ENCODE peak calls at places on chromosomes 2 and 18, in seven cellular contexts. One of them, this sample, is unnamed. For H3K36me3, the result is how much of the 10 kb centered on the place peaks cover.

GRCh38 chr2:204492417-204492816 is 52.9 kb upstream of the PARD3B start:
- DNase-seq in kidney: no peak
- DNase-seq in CD8-positive, alpha-beta T cell: no peak
- DNase-seq in neural progenitor cell: no peak
- DNase-seq in mucosa of descending colon: no peak
- DNase-seq in heart left ventricle: no peak
- DNase-seq in osteoblast: no peak
- DNase-seq in this sample: no peak

GRCh38 chr18:45201489-45201888 is 413.8 kb upstream of the SLC14A2 start:
- DNase-seq in kidney: no peak
- DNase-seq in CD8-positive, alpha-beta T cell: no peak
- DNase-seq in neural progenitor cell: no peak
- DNase-seq in mucosa of descending colon: no peak
- DNase-seq in heart left ventricle: no peak
- DNase-seq in osteoblast: no peak
- DNase-seq in this sample: no peak

GRCh38 chr18:29418136-29418535 is 1241.2 kb upstream of the CDH2 start:
- DNase-seq in kidney: no peak
- DNase-seq in CD8-positive, alpha-beta T cell: no peak
- DNase-seq in neural progenitor cell: no peak
- DNase-seq in mucosa of descending colon: no peak
- DNase-seq in heart left ventricle: no peak
- DNase-seq in osteoblast: no peak
- DNase-seq in this sample: no peak

GRCh38 chr2:236237468-236238190 is 26.6 kb downstream of the ASB18 start:
- DNase-seq in kidney: no peak
- DNase-seq in CD8-positive, alpha-beta T cell: no peak
- DNase-seq in neural progenitor cell: peak
- DNase-seq in mucosa of descending colon: no peak
- DNase-seq in heart left ventricle: peak
- DNase-seq in osteoblast: peak
- DNase-seq in this sample: no peak

GRCh38 chr2:203534486-203535077 is 519 bp downstream of the RAPH1 start:
- DNase-seq in kidney: no peak
- DNase-seq in CD8-positive, alpha-beta T cell: peak
- DNase-seq in neural progenitor cell: no peak
- DNase-seq in mucosa of descending colon: peak
- DNase-seq in heart left ventricle: peak
- DNase-seq in osteoblast: no peak
- DNase-seq in this sample: peak

GRCh38 chr2:61967262-61967661 is 61.8 kb downstream of the COMMD1 start:
- DNase-seq in kidney: no peak
- DNase-seq in CD8-positive, alpha-beta T cell: no peak
- DNase-seq in neural progenitor cell: no peak
- DNase-seq in mucosa of descending colon: no peak
- DNase-seq in heart left ventricle: no peak
- DNase-seq in osteoblast: no peak
- DNase-seq in this sample: no peak

GRCh38 chr2:168816369-168816768 is 13.9 kb downstream of the NOSTRIN start:
- DNase-seq in kidney: no peak
- DNase-seq in CD8-positive, alpha-beta T cell: no peak
- DNase-seq in neural progenitor cell: no peak
- DNase-seq in mucosa of descending colon: no peak
- DNase-seq in heart left ventricle: no peak
- DNase-seq in osteoblast: peak
- DNase-seq in this sample: no peak

GRCh38 chr2:88521445-88522070 is 69.1 kb upstream of the FOXI3 start:
- DNase-seq in kidney: no peak
- DNase-seq in CD8-positive, alpha-beta T cell: no peak
- DNase-seq in neural progenitor cell: no peak
- DNase-seq in mucosa of descending colon: no peak
- DNase-seq in heart left ventricle: no peak
- DNase-seq in osteoblast: peak
- DNase-seq in this sample: no peak

GRCh38 chr2:157460897-157461296 is 17.0 kb upstream of the CYTIP start:
- DNase-seq in kidney: no peak
- DNase-seq in CD8-positive, alpha-beta T cell: no peak
- DNase-seq in neural progenitor cell: no peak
- DNase-seq in mucosa of descending colon: no peak
- DNase-seq in heart left ventricle: no peak
- DNase-seq in osteoblast: no peak
- DNase-seq in this sample: no peak

GRCh38 chr2:62410926-62411456 is 95.0 kb downstream of the TMEM17 start:
- DNase-seq in kidney: no peak
- DNase-seq in CD8-positive, alpha-beta T cell: no peak
- DNase-seq in neural progenitor cell: no peak
- DNase-seq in mucosa of descending colon: no peak
- DNase-seq in heart left ventricle: no peak
- DNase-seq in osteoblast: peak
- DNase-seq in this sample: no peak

DNA sequence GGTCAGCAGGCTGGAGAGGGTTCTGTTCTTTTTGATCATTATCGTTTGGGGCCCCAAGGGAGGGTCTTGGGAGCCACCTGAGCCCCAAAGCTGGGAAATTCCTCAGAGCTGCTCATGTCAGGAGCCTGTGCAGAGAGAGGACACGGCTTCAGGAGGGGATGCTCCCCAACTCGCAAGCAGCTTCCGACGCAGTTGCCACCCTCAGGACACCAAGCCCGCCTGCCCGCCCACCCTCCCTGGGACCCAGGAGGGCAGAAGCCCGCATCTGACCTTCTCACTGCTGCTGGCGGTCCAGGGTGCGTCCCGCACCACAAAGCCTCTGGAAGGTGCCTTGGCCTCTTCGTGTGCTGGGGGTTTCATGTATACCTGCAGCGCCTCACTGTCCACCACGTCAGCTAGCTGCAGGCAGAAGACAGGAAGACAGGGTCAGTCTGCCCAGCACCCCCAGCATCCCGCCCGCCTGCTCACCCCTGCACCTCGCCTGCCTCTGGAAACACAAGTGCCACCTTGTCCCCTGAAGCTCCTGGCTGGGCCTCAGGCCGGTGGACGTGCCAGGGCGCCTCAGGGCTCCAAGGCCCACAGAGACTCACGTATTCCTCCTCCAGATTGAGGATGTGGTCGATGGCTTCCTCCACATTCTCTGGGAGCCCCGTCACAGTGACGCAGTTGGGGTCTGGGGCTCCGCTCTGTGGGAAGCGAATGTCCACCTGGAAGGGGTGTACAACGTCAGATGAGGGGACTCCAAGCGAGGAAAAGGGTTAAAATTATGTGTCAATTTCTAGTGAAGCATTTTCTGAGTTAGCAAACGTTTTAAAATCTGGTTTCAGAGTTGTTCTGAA is 41.3 kb downstream of the ANO7 start:
- DNase-seq in kidney: peak
- DNase-seq in CD8-positive, alpha-beta T cell: no peak
- DNase-seq in neural progenitor cell: no peak
- DNase-seq in mucosa of descending colon: peak
- DNase-seq in heart left ventricle: no peak
- DNase-seq in osteoblast: peak
- DNase-seq in this sample: no peak
- H3K36me3 ChIP-seq in kidney: half or more
- H3K36me3 ChIP-seq in CD8-positive, alpha-beta T cell: half or more
- H3K36me3 ChIP-seq in neural progenitor cell: under half
- H3K36me3 ChIP-seq in mucosa of descending colon: under half
- H3K36me3 ChIP-seq in heart left ventricle: half or more
- H3K36me3 ChIP-seq in osteoblast: half or more
- H3K36me3 ChIP-seq in this sample: half or more

GRCh38 chr2:17717666-17718065 is 35.9 kb downstream of the SMC6 start:
- DNase-seq in kidney: no peak
- DNase-seq in CD8-positive, alpha-beta T cell: no peak
- DNase-seq in neural progenitor cell: no peak
- DNase-seq in mucosa of descending colon: no peak
- DNase-seq in heart left ventricle: no peak
- DNase-seq in osteoblast: no peak
- DNase-seq in this sample: no peak
- H3K36me3 ChIP-seq in kidney: under half
- H3K36me3 ChIP-seq in CD8-positive, alpha-beta T cell: under half
- H3K36me3 ChIP-seq in neural progenitor cell: under half
- H3K36me3 ChIP-seq in mucosa of descending colon: under half
- H3K36me3 ChIP-seq in heart left ventricle: half or more
- H3K36me3 ChIP-seq in osteoblast: half or more
- H3K36me3 ChIP-seq in this sample: under half

GRCh38 chr18:58867281-58867961 is 2.7 kb downstream of the ZNF532 start:
- DNase-seq in kidney: no peak
- DNase-seq in CD8-positive, alpha-beta T cell: no peak
- DNase-seq in neural progenitor cell: peak
- DNase-seq in mucosa of descending colon: no peak
- DNase-seq in heart left ventricle: no peak
- DNase-seq in osteoblast: peak
- DNase-seq in this sample: no peak

GRCh38 chr18:58868440-58868839 is 3.8 kb downstream of the ZNF532 start:
- DNase-seq in kidney: no peak
- DNase-seq in CD8-positive, alpha-beta T cell: no peak
- DNase-seq in neural progenitor cell: no peak
- DNase-seq in mucosa of descending colon: no peak
- DNase-seq in heart left ventricle: no peak
- DNase-seq in osteoblast: peak
- DNase-seq in this sample: no peak

GRCh38 chr18:58870621-58871020 is 5.9 kb downstream of the ZNF532 start:
- DNase-seq in kidney: no peak
- DNase-seq in CD8-positive, alpha-beta T cell: no peak
- DNase-seq in neural progenitor cell: no peak
- DNase-seq in mucosa of descending colon: no peak
- DNase-seq in heart left ventricle: no peak
- DNase-seq in osteoblast: peak
- DNase-seq in this sample: no peak

GRCh38 chr18:58871514-58872490 is 7.1 kb downstream of the ZNF532 start:
- DNase-seq in kidney: no peak
- DNase-seq in CD8-positive, alpha-beta T cell: no peak
- DNase-seq in neural progenitor cell: no peak
- DNase-seq in mucosa of descending colon: no peak
- DNase-seq in heart left ventricle: no peak
- DNase-seq in osteoblast: peak
- DNase-seq in this sample: no peak

GRCh38 chr18:58870130-58870529 is 5.5 kb downstream of the ZNF532 start:
- DNase-seq in kidney: no peak
- DNase-seq in CD8-positive, alpha-beta T cell: no peak
- DNase-seq in neural progenitor cell: no peak
- DNase-seq in mucosa of descending colon: no peak
- DNase-seq in heart left ventricle: no peak
- DNase-seq in osteoblast: peak
- DNase-seq in this sample: no peak
- H3K36me3 ChIP-seq in kidney: under half
- H3K36me3 ChIP-seq in CD8-positive, alpha-beta T cell: under half
- H3K36me3 ChIP-seq in neural progenitor cell: under half
- H3K36me3 ChIP-seq in mucosa of descending colon: under half
- H3K36me3 ChIP-seq in heart left ventricle: half or more
- H3K36me3 ChIP-seq in osteoblast: half or more
- H3K36me3 ChIP-seq in this sample: under half

GRCh38 chr2:1494257-1494656 is 81.0 kb downstream of the TPO start:
- DNase-seq in kidney: no peak
- DNase-seq in CD8-positive, alpha-beta T cell: peak
- DNase-seq in neural progenitor cell: no peak
- DNase-seq in mucosa of descending colon: no peak
- DNase-seq in heart left ventricle: no peak
- DNase-seq in osteoblast: no peak
- DNase-seq in this sample: no peak
- H3K36me3 ChIP-seq in kidney: under half
- H3K36me3 ChIP-seq in CD8-positive, alpha-beta T cell: under half
- H3K36me3 ChIP-seq in neural progenitor cell: under half
- H3K36me3 ChIP-seq in mucosa of descending colon: under half
- H3K36me3 ChIP-seq in heart left ventricle: under half
- H3K36me3 ChIP-seq in osteoblast: under half
- H3K36me3 ChIP-seq in this sample: under half

GRCh38 chr2:223888251-223888650 is 50.9 kb upstream of the AP1S3 start:
- DNase-seq in kidney: no peak
- DNase-seq in CD8-positive, alpha-beta T cell: no peak
- DNase-seq in neural progenitor cell: no peak
- DNase-seq in mucosa of descending colon: no peak
- DNase-seq in heart left ventricle: no peak
- DNase-seq in osteoblast: no peak
- DNase-seq in this sample: no peak

GRCh38 chr2:223884399-223884798 is 47.0 kb upstream of the AP1S3 start:
- DNase-seq in kidney: no peak
- DNase-seq in CD8-positive, alpha-beta T cell: no peak
- DNase-seq in neural progenitor cell: no peak
- DNase-seq in mucosa of descending colon: no peak
- DNase-seq in heart left ventricle: no peak
- DNase-seq in osteoblast: no peak
- DNase-seq in this sample: peak

GRCh38 chr2:223894009-223894408 is 51.1 kb downstream of the WDFY1 start:
- DNase-seq in kidney: no peak
- DNase-seq in CD8-positive, alpha-beta T cell: no peak
- DNase-seq in neural progenitor cell: no peak
- DNase-seq in mucosa of descending colon: no peak
- DNase-seq in heart left ventricle: no peak
- DNase-seq in osteoblast: no peak
- DNase-seq in this sample: no peak

GRCh38 chr2:223887127-223887526 is 49.7 kb upstream of the AP1S3 start:
- DNase-seq in kidney: no peak
- DNase-seq in CD8-positive, alpha-beta T cell: no peak
- DNase-seq in neural progenitor cell: no peak
- DNase-seq in mucosa of descending colon: no peak
- DNase-seq in heart left ventricle: no peak
- DNase-seq in osteoblast: no peak
- DNase-seq in this sample: no peak

GRCh38 chr2:223889133-223889769 is 51.9 kb upstream of the AP1S3 start:
- DNase-seq in kidney: no peak
- DNase-seq in CD8-positive, alpha-beta T cell: no peak
- DNase-seq in neural progenitor cell: no peak
- DNase-seq in mucosa of descending colon: no peak
- DNase-seq in heart left ventricle: no peak
- DNase-seq in osteoblast: no peak
- DNase-seq in this sample: no peak
- H3K36me3 ChIP-seq in kidney: under half
- H3K36me3 ChIP-seq in CD8-positive, alpha-beta T cell: under half
- H3K36me3 ChIP-seq in neural progenitor cell: under half
- H3K36me3 ChIP-seq in mucosa of descending colon: under half
- H3K36me3 ChIP-seq in heart left ventricle: half or more
- H3K36me3 ChIP-seq in osteoblast: half or more
- H3K36me3 ChIP-seq in this sample: under half

DNA sequence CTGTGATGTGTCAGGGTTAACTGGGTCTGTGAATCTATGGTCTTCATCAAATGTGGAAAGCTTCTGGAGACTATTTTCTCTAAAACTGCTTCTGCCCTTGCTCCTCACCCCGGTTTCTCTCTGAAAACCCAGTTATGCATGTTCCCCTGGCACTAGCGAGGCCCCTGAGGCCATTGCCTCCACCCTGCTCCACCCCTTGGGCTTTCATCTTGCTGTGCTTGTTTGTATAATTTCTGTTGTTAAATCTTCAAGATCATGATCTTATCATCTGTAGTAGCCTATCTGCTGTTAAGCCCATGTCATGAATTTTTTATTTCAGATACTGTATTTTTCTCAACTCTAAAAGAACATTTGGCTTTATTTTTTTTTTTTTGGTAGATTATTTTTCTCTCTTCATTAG is 14.9 kb upstream of the ANO7 start:
- DNase-seq in kidney: no peak
- DNase-seq in CD8-positive, alpha-beta T cell: no peak
- DNase-seq in neural progenitor cell: no peak
- DNase-seq in mucosa of descending colon: no peak
- DNase-seq in heart left ventricle: no peak
- DNase-seq in osteoblast: no peak
- DNase-seq in this sample: no peak
- H3K36me3 ChIP-seq in kidney: under half
- H3K36me3 ChIP-seq in CD8-positive, alpha-beta T cell: under half
- H3K36me3 ChIP-seq in neural progenitor cell: under half
- H3K36me3 ChIP-seq in mucosa of descending colon: under half
- H3K36me3 ChIP-seq in heart left ventricle: half or more
- H3K36me3 ChIP-seq in osteoblast: under half
- H3K36me3 ChIP-seq in this sample: under half